ENCODE peak calls at places on chromosomes 5 and 9, in seven cellular contexts. R is GF-D8; E is stimulated activated naive CD8-positive, alpha-beta T cell treated with anti-CD3 and anti-CD28 coated beads, Interleukin-15, Interleukin-2, amounts not matched to agents 100 U/mL and 50 U/mL, for 24 hours; T is memory B cell; Y is HFF-Myc; U is NCI-H1105; I is activated naive CD8-positive, alpha-beta T cell treated with anti-CD3 and anti-CD28 coated beads, Interleukin-2, amount 50 U/mL, for 24 hours. K is an unnamed sample.

GRCh38 chr5:127696688-127697087 is 6.5 kb upstream of the CCDC192 start:
- DNase-seq in R (no peak), E (no peak), T (no peak), Y (peak), U (no peak), I (no peak), K (no peak)

GRCh38 chr5:5494489-5495402 is 72.3 kb downstream of the ICE1 start:
- DNase-seq in R (no peak), E (peak), T (peak), Y (no peak), U (no peak), I (peak), K (no peak)

GRCh38 chr5:138944527-138945322 is 69.6 kb upstream of the LRRTM2 start:
- DNase-seq in R (no peak), E (no peak), T (no peak), Y (no peak), U (no peak), I (no peak), K (no peak)

GRCh38 chr5:1479581-1480188 is 34.4 kb upstream of the SLC6A3 start:
- DNase-seq in R (peak), E (peak), T (peak), Y (no peak), U (no peak), I (peak), K (peak)

GRCh38 chr9:110900451-110900850 is 137.8 kb downstream of the LPAR1 start:
- DNase-seq in R (no peak), E (no peak), T (no peak), Y (no peak), U (no peak), I (no peak), K (no peak)

GRCh38 chr5:107067391-107067790 is 603.3 kb downstream of the EFNA5 start:
- DNase-seq in R (no peak), E (no peak), T (no peak), Y (no peak), U (no peak), I (no peak), K (no peak)

GRCh38 chr9:93345630-93346239 is 105.8 kb upstream of the FAM120A start:
- DNase-seq in R (no peak), E (no peak), T (no peak), Y (no peak), U (no peak), I (no peak), K (no peak)

GRCh38 chr5:83364322-83365299 is 106.9 kb upstream of the VCAN start:
- DNase-seq in R (no peak), E (no peak), T (no peak), Y (no peak), U (no peak), I (no peak), K (no peak)

GRCh38 chr9:112032733-112033132 is 136.1 kb downstream of the UGCG start:
- DNase-seq in R (no peak), E (no peak), T (no peak), Y (no peak), U (no peak), I (no peak), K (no peak)

GRCh38 chr9:20640331-20641187 is 18.3 kb upstream of the MLLT3 start:
- DNase-seq in R (no peak), E (peak), T (peak), Y (no peak), U (peak), I (peak), K (peak)

GRCh38 chr9:27569406-27569805 is 3.9 kb downstream of the C9orf72 start:
- DNase-seq in R (no peak), E (no peak), T (no peak), Y (no peak), U (no peak), I (no peak), K (no peak)

GRCh38 chr5:157718529-157718928 is 12.7 kb upstream of the THG1L start:
- DNase-seq in R (no peak), E (no peak), T (no peak), Y (peak), U (no peak), I (no peak), K (peak)

GRCh38 chr9:78985084-78985738 is 586.6 kb upstream of the TLE4 start:
- DNase-seq in R (no peak), E (no peak), T (no peak), Y (no peak), U (no peak), I (no peak), K (no peak)

GRCh38 chr9:93677061-93677571 is 100.7 kb downstream of the PHF2 start:
- DNase-seq in R (no peak), E (peak), T (no peak), Y (no peak), U (no peak), I (no peak), K (peak)

GRCh38 chr5:32710859-32711692 is at the start of gene NPR3:
- DNase-seq in R (no peak), E (no peak), T (no peak), Y (no peak), U (no peak), I (peak), K (no peak)

GRCh38 chr9:70472268-70473249 is 58.1 kb upstream of the KLF9 start:
- DNase-seq in R (no peak), E (no peak), T (no peak), Y (no peak), U (no peak), I (no peak), K (no peak)

GRCh38 chr9:133706651-133707050 is 31.5 kb downstream of the SARDH start:
- DNase-seq in R (no peak), E (no peak), T (no peak), Y (no peak), U (no peak), I (no peak), K (no peak)

GRCh38 chr9:72271617-72272478 is 93.2 kb downstream of the ZFAND5 start:
- DNase-seq in R (peak), E (peak), T (peak), Y (peak), U (peak), I (peak), K (peak)

GRCh38 chr5:55855509-55855908 is 4.4 kb downstream of the IL31RA start:
- DNase-seq in R (no peak), E (no peak), T (no peak), Y (no peak), U (no peak), I (no peak), K (peak)

GRCh38 chr9:90393355-90394152 is 249.1 kb downstream of the DIRAS2 start:
- DNase-seq in R (no peak), E (no peak), T (no peak), Y (no peak), U (no peak), I (no peak), K (no peak)

GRCh38 chr5:15938961-15939360 is 240.6 kb downstream of the MARCHF11 start:
- DNase-seq in R (no peak), E (no peak), T (no peak), Y (peak), U (no peak), I (no peak), K (no peak)

GRCh38 chr9:131645078-131645776 is 94.6 kb downstream of the RAPGEF1 start:
- DNase-seq in R (no peak), E (no peak), T (no peak), Y (no peak), U (no peak), I (no peak), K (no peak)

GRCh38 chr9:19114680-19115270 is 12.1 kb upstream of the HAUS6 start:
- DNase-seq in R (no peak), E (no peak), T (no peak), Y (no peak), U (no peak), I (no peak), K (no peak)

GRCh38 chr5:77321793-77322394 is 111.4 kb downstream of the PDE8B start:
- DNase-seq in R (no peak), E (no peak), T (no peak), Y (no peak), U (no peak), I (no peak), K (no peak)

GRCh38 chr9:38339496-38339895 is 53.0 kb upstream of the ALDH1B1 start:
- DNase-seq in R (no peak), E (no peak), T (no peak), Y (no peak), U (no peak), I (no peak), K (no peak)

GRCh38 chr5:62306494-62307363 is 723 bp downstream of the KIF2A start:
- DNase-seq in R (no peak), E (peak), T (peak), Y (peak), U (no peak), I (peak), K (peak)

GRCh38 chr5:154244476-154244875 is 53.9 kb downstream of the GALNT10 start:
- DNase-seq in R (no peak), E (no peak), T (no peak), Y (no peak), U (no peak), I (no peak), K (no peak)

GRCh38 chr5:108484035-108484434 is 102.1 kb upstream of the FBXL17 start:
- DNase-seq in R (no peak), E (no peak), T (no peak), Y (no peak), U (no peak), I (no peak), K (no peak)

K was measured in DND-41.